ENCODE peak calls at places on chromosomes 5 and 9, in eight cellular contexts. C, E, I, Z, O, W, Y and D are unnamed samples.
A peak's percentile ranks its signal among the peaks of the same experiment; 100 is the strongest.

GRCh38 chr9:89743216-89743575 is 138.4 kb downstream of the GADD45G start:
- DNase-seq in C (peak; percentile 69), E (no peak), I (no peak), Z (peak; percentile 87), O (no peak), W (no peak), Y (no peak), D (peak; percentile 61)

GRCh38 chr5:53597894-53598293 is 37.5 kb downstream of the NDUFS4 start:
- DNase-seq in C (no peak), E (no peak), I (no peak), Z (no peak), O (no peak), W (no peak), Y (no peak), D (no peak)

GRCh38 chr5:150214289-150214688 is 24.4 kb downstream of the SLC6A7 start:
- DNase-seq in C (no peak), E (no peak), I (no peak), Z (no peak), O (no peak), W (no peak), Y (no peak), D (no peak)

GRCh38 chr5:13921573-13921972 is 22.9 kb downstream of the DNAH5 start:
- DNase-seq in C (no peak), E (no peak), I (no peak), Z (no peak), O (no peak), W (no peak), Y (no peak), D (no peak)

GRCh38 chr9:134811673-134812668 is 68.6 kb upstream of the FCN2 start:
- DNase-seq in C (no peak), E (no peak), I (no peak), Z (no peak), O (no peak), W (no peak), Y (no peak), D (no peak)

GRCh38 chr9:127568971-127569818 is 42.9 kb upstream of the STXBP1 start:
- DNase-seq in C (peak; percentile 78), E (peak; percentile 88), I (peak; percentile 100), Z (peak; percentile 84), O (peak; percentile 86), W (no peak), Y (peak; percentile 56), D (peak; percentile 98)

GRCh38 chr5:150317048-150318003 is 14.6 kb upstream of the ARSI start:
- DNase-seq in C (peak; percentile 29), E (peak; percentile 44), I (peak; percentile 63), Z (no peak), O (peak; percentile 98), W (peak; percentile 98), Y (no peak), D (no peak)

GRCh38 chr9:76818271-76818670 is 54.0 kb downstream of the PCA3 start:
- DNase-seq in C (no peak), E (no peak), I (no peak), Z (no peak), O (peak; percentile 86), W (peak; percentile 42), Y (peak; percentile 63), D (no peak)

GRCh38 chr5:141941307-141941706 is 16.7 kb downstream of the PCDH12 start:
- DNase-seq in C (no peak), E (no peak), I (no peak), Z (no peak), O (no peak), W (no peak), Y (no peak), D (no peak)

GRCh38 chr5:149063017-149063687 is at the start of gene SH3TC2:
- DNase-seq in C (no peak), E (peak; percentile 41), I (no peak), Z (no peak), O (peak; percentile 83), W (peak; percentile 85), Y (peak; percentile 88), D (no peak)

GRCh38 chr5:10116594-10116993 is 133.1 kb downstream of the ATPSCKMT start:
- DNase-seq in C (no peak), E (no peak), I (no peak), Z (no peak), O (no peak), W (no peak), Y (no peak), D (no peak)

GRCh38 chr9:18331808-18332209 is 142.1 kb upstream of the ADAMTSL1 start:
- DNase-seq in C (no peak), E (no peak), I (peak; percentile 10), Z (no peak), O (no peak), W (no peak), Y (no peak), D (no peak)

GRCh38 chr5:140608730-140609520 is 24.1 kb downstream of the CD14 start:
- DNase-seq in C (no peak), E (no peak), I (no peak), Z (no peak), O (no peak), W (no peak), Y (peak; percentile 48), D (no peak)

GRCh38 chr5:179166886-179167841 is 107.0 kb downstream of the ZNF354C start:
- DNase-seq in C (peak; percentile 77), E (peak; percentile 80), I (peak; percentile 97), Z (peak; percentile 50), O (peak; percentile 65), W (no peak), Y (peak; percentile 76), D (peak; percentile 77)

GRCh38 chr5:86880785-86881492 is 263.2 kb downstream of the COX7C start:
- DNase-seq in C (peak; percentile 64), E (peak; percentile 30), I (peak; percentile 30), Z (peak; percentile 70), O (no peak), W (peak; percentile 23), Y (peak; percentile 57), D (peak; percentile 21)

GRCh38 chr5:113162770-113163169 is 186.2 kb downstream of the DCP2 start:
- DNase-seq in C (no peak), E (no peak), I (no peak), Z (no peak), O (peak; percentile 91), W (peak; percentile 85), Y (no peak), D (no peak)

GRCh38 chr9:132506907-132507669 is 75.3 kb upstream of the BARHL1 start:
- DNase-seq in C (no peak), E (no peak), I (peak; percentile 84), Z (no peak), O (no peak), W (no peak), Y (no peak), D (no peak)

GRCh38 chr9:86337469-86338107 is 16.6 kb downstream of the TUT7 start:
- DNase-seq in C (no peak), E (no peak), I (no peak), Z (peak; percentile 36), O (no peak), W (no peak), Y (no peak), D (no peak)

DNA sequence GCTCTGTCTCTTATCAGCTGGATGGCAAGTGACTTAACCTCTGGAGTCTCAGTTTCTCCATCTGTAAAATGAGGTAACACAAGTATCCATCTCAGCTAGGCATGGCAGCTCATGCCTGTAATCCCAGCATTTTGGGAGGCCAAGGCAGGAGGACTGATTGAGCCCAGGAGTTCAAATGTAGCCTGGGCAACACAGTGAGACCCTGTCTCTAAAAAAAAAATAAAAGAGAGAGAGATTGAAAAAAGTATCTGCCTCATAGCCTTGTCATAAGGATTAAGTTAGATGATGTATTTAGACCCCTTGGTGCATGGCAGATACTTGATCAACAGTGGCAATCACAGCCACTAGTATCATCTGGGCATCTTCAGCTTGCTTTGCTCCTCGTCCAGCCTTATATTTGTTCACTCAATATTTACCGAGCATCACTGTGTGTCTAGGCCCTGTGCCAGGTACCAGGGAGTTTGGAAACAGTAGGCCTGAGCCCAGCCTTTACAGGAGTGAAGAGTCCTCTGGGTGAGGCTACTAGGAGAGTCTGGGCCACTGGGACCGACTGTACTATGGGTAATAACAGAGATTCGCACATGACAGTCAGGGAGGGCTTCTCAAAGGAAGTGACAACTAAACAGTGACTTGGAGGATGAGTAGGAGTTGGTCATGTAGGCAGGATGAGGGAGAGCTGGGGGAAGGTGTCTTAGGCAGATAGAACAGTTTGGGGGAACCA is 34.2 kb downstream of the CORO2A start:
- DNase-seq in C (peak; percentile 36), E (no peak), I (no peak), Z (no peak), O (no peak), W (no peak), Y (no peak), D (no peak)
- TF ChIP-seq CTCF in C (no peak), E (no peak), I (no peak), Z (no peak), O (no peak), W (no peak), Y (no peak), D (no peak)

GRCh38 chr9:124794902-124795491 is 18.1 kb downstream of the OLFML2A start:
- DNase-seq in C (no peak), E (no peak), I (no peak), Z (no peak), O (no peak), W (no peak), Y (no peak), D (no peak)
- TF ChIP-seq CTCF in C (no peak), E (no peak), I (no peak), Z (peak; percentile 28), O (no peak), W (peak; percentile 58), Y (no peak), D (no peak)

GRCh38 chr9:36141288-36141687 is 4.8 kb downstream of the GLIPR2 start:
- DNase-seq in C (no peak), E (peak; percentile 12), I (peak; percentile 54), Z (no peak), O (no peak), W (no peak), Y (no peak), D (no peak)
- TF ChIP-seq CTCF in C (no peak), E (no peak), I (peak; percentile 58), Z (peak; percentile 15), O (peak; percentile 58), W (peak; percentile 36), Y (peak; percentile 45), D (no peak)

GRCh38 chr5:110908848-110909247 is 162.7 kb upstream of the TSLP start:
- DNase-seq in C (no peak), E (no peak), I (no peak), Z (no peak), O (no peak), W (no peak), Y (no peak), D (no peak)

GRCh38 chr5:110899566-110900412 is 161.0 kb downstream of the SLC25A46 start:
- DNase-seq in C (no peak), E (no peak), I (no peak), Z (no peak), O (no peak), W (peak; percentile 33), Y (no peak), D (peak; percentile 11)

GRCh38 chr5:110900829-110901228 is 162.0 kb downstream of the SLC25A46 start:
- DNase-seq in C (no peak), E (no peak), I (no peak), Z (no peak), O (no peak), W (peak; percentile 15), Y (no peak), D (no peak)

GRCh38 chr5:110909415-110909814 is 162.1 kb upstream of the TSLP start:
- DNase-seq in C (peak; percentile 1), E (no peak), I (no peak), Z (no peak), O (no peak), W (no peak), Y (no peak), D (no peak)

DNA sequence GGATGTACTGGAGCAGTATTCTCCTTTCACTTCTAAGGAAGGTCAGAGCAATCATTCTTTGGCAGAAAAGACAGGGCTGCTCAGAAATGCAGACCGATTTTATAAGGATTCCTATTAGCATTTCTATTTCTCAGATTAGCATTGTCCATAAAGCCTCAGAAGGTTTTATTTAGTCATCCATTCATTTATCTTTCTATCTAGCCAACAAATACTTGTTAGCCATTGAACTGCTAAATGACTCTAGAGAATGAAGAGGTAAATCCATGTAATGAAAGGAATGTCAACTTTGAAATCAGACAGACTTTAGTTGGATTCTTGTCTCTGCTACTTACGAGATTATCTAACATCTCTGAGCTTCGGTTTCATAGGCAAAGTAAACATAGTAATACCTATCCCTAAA is 165.2 kb downstream of the SLC25A46 start:
- DNase-seq in C (no peak), E (no peak), I (no peak), Z (no peak), O (no peak), W (no peak), Y (no peak), D (no peak)
- TF ChIP-seq CTCF in C (no peak), E (no peak), I (no peak), Z (no peak), O (no peak), W (no peak), Y (no peak), D (no peak)